ENCODE peak calls at places on chromosomes 6 and 20, in eight cellular contexts. One of them, this sample, is unnamed.

GRCh38 chr20:38123021-38123587 is 42.0 kb downstream of the TGM2 start:
- DNase-seq in sigmoid colon: peak; percentile 44
- DNase-seq in left ventricle myocardium inferior: no peak
- DNase-seq in AG10803: peak; percentile 65
- DNase-seq in colonic mucosa: peak; percentile 17
- DNase-seq in HCT116: no peak
- DNase-seq in heart right ventricle: no peak
- DNase-seq in neural progenitor cell: peak; percentile 11
- DNase-seq in this sample: no peak

GRCh38 chr20:2701671-2702081 is 9.1 kb downstream of the EBF4 start:
- DNase-seq in sigmoid colon: no peak
- DNase-seq in left ventricle myocardium inferior: no peak
- DNase-seq in AG10803: no peak
- DNase-seq in colonic mucosa: no peak
- DNase-seq in HCT116: no peak
- DNase-seq in heart right ventricle: no peak
- DNase-seq in neural progenitor cell: no peak
- DNase-seq in this sample: no peak

GRCh38 chr6:105305521-105305920 is 97.4 kb downstream of the PREP start:
- DNase-seq in sigmoid colon: no peak
- DNase-seq in left ventricle myocardium inferior: no peak
- DNase-seq in AG10803: no peak
- DNase-seq in colonic mucosa: no peak
- DNase-seq in HCT116: no peak
- DNase-seq in heart right ventricle: no peak
- DNase-seq in neural progenitor cell: no peak
- DNase-seq in this sample: no peak

GRCh38 chr6:56528412-56528841 is 114.3 kb downstream of the DST start:
- DNase-seq in sigmoid colon: no peak
- DNase-seq in left ventricle myocardium inferior: no peak
- DNase-seq in AG10803: peak; percentile 91
- DNase-seq in colonic mucosa: no peak
- DNase-seq in HCT116: no peak
- DNase-seq in heart right ventricle: no peak
- DNase-seq in neural progenitor cell: no peak
- DNase-seq in this sample: peak; percentile 97

GRCh38 chr20:24406761-24407550 is 62.5 kb upstream of the SYNDIG1 start:
- DNase-seq in sigmoid colon: no peak
- DNase-seq in left ventricle myocardium inferior: no peak
- DNase-seq in AG10803: no peak
- DNase-seq in colonic mucosa: no peak
- DNase-seq in HCT116: no peak
- DNase-seq in heart right ventricle: no peak
- DNase-seq in neural progenitor cell: no peak
- DNase-seq in this sample: no peak

GRCh38 chr20:40861427-40862008 is 167.1 kb upstream of the TOP1 start:
- DNase-seq in sigmoid colon: no peak
- DNase-seq in left ventricle myocardium inferior: no peak
- DNase-seq in AG10803: no peak
- DNase-seq in colonic mucosa: no peak
- DNase-seq in HCT116: no peak
- DNase-seq in heart right ventricle: no peak
- DNase-seq in neural progenitor cell: no peak
- DNase-seq in this sample: no peak

GRCh38 chr20:3586111-3586510 is 77.1 kb downstream of the GFRA4 start:
- DNase-seq in sigmoid colon: no peak
- DNase-seq in left ventricle myocardium inferior: no peak
- DNase-seq in AG10803: peak; percentile 24
- DNase-seq in colonic mucosa: no peak
- DNase-seq in HCT116: no peak
- DNase-seq in heart right ventricle: no peak
- DNase-seq in neural progenitor cell: no peak
- DNase-seq in this sample: no peak

GRCh38 chr20:10521068-10521834 is 86.1 kb downstream of the SLX4IP start:
- DNase-seq in sigmoid colon: peak; percentile 82
- DNase-seq in left ventricle myocardium inferior: no peak
- DNase-seq in AG10803: peak; percentile 72
- DNase-seq in colonic mucosa: no peak
- DNase-seq in HCT116: no peak
- DNase-seq in heart right ventricle: no peak
- DNase-seq in neural progenitor cell: peak; percentile 17
- DNase-seq in this sample: peak; percentile 84

GRCh38 chr20:53643031-53643832 is 49.6 kb upstream of the ZNF217 start:
- DNase-seq in sigmoid colon: no peak
- DNase-seq in left ventricle myocardium inferior: no peak
- DNase-seq in AG10803: peak; percentile 80
- DNase-seq in colonic mucosa: peak; percentile 67
- DNase-seq in HCT116: peak; percentile 57
- DNase-seq in heart right ventricle: no peak
- DNase-seq in neural progenitor cell: no peak
- DNase-seq in this sample: peak; percentile 36

GRCh38 chr6:34093854-34094430 is 51.9 kb downstream of the GRM4 start:
- DNase-seq in sigmoid colon: no peak
- DNase-seq in left ventricle myocardium inferior: no peak
- DNase-seq in AG10803: no peak
- DNase-seq in colonic mucosa: no peak
- DNase-seq in HCT116: no peak
- DNase-seq in heart right ventricle: no peak
- DNase-seq in neural progenitor cell: no peak
- DNase-seq in this sample: no peak

GRCh38 chr6:52834481-52834880 is 6.1 kb downstream of the GSTA5 start:
- DNase-seq in sigmoid colon: no peak
- DNase-seq in left ventricle myocardium inferior: no peak
- DNase-seq in AG10803: peak; percentile 70
- DNase-seq in colonic mucosa: no peak
- DNase-seq in HCT116: no peak
- DNase-seq in heart right ventricle: no peak
- DNase-seq in neural progenitor cell: no peak
- DNase-seq in this sample: no peak

GRCh38 chr6:12298995-12299394 is 8.8 kb downstream of the EDN1 start:
- DNase-seq in sigmoid colon: no peak
- DNase-seq in left ventricle myocardium inferior: no peak
- DNase-seq in AG10803: no peak
- DNase-seq in colonic mucosa: no peak
- DNase-seq in HCT116: no peak
- DNase-seq in heart right ventricle: no peak
- DNase-seq in neural progenitor cell: no peak
- DNase-seq in this sample: no peak

GRCh38 chr6:88725111-88725711 is 238.2 kb downstream of the RNGTT start:
- DNase-seq in sigmoid colon: no peak
- DNase-seq in left ventricle myocardium inferior: peak; percentile 22
- DNase-seq in AG10803: peak; percentile 75
- DNase-seq in colonic mucosa: no peak
- DNase-seq in HCT116: no peak
- DNase-seq in heart right ventricle: peak; percentile 26
- DNase-seq in neural progenitor cell: peak; percentile 77
- DNase-seq in this sample: peak; percentile 44

GRCh38 chr6:53691667-53692133 is 26.1 kb upstream of the KLHL31 start:
- DNase-seq in sigmoid colon: no peak
- DNase-seq in left ventricle myocardium inferior: no peak
- DNase-seq in AG10803: peak; percentile 1
- DNase-seq in colonic mucosa: no peak
- DNase-seq in HCT116: no peak
- DNase-seq in heart right ventricle: no peak
- DNase-seq in neural progenitor cell: no peak
- DNase-seq in this sample: no peak

GRCh38 chr6:37155394-37156312 is 14.3 kb upstream of the PIM1 start:
- DNase-seq in sigmoid colon: no peak
- DNase-seq in left ventricle myocardium inferior: no peak
- DNase-seq in AG10803: no peak
- DNase-seq in colonic mucosa: peak; percentile 53
- DNase-seq in HCT116: no peak
- DNase-seq in heart right ventricle: no peak
- DNase-seq in neural progenitor cell: no peak
- DNase-seq in this sample: no peak

GRCh38 chr6:134199848-134200606 is 117.9 kb downstream of the SGK1 start:
- DNase-seq in sigmoid colon: no peak
- DNase-seq in left ventricle myocardium inferior: no peak
- DNase-seq in AG10803: no peak
- DNase-seq in colonic mucosa: no peak
- DNase-seq in HCT116: no peak
- DNase-seq in heart right ventricle: no peak
- DNase-seq in neural progenitor cell: no peak
- DNase-seq in this sample: no peak
- H3K4me3 ChIP-seq in sigmoid colon: no peak overlapping the region
- H3K4me3 ChIP-seq in left ventricle myocardium inferior: no peak overlapping the region
- H3K4me3 ChIP-seq in AG10803: no peak overlapping the region
- H3K4me3 ChIP-seq in colonic mucosa: no peak overlapping the region
- H3K4me3 ChIP-seq in HCT116: no peak overlapping the region
- H3K4me3 ChIP-seq in heart right ventricle: no peak overlapping the region
- H3K4me3 ChIP-seq in neural progenitor cell: no peak overlapping the region
- H3K4me3 ChIP-seq in this sample: no peak overlapping the region

GRCh38 chr20:51565298-51565697 is 22.8 kb upstream of the NFATC2 start:
- DNase-seq in sigmoid colon: no peak
- DNase-seq in left ventricle myocardium inferior: no peak
- DNase-seq in AG10803: no peak
- DNase-seq in colonic mucosa: no peak
- DNase-seq in HCT116: no peak
- DNase-seq in heart right ventricle: no peak
- DNase-seq in neural progenitor cell: no peak
- DNase-seq in this sample: no peak

GRCh38 chr20:51563597-51564332 is 21.2 kb upstream of the NFATC2 start:
- DNase-seq in sigmoid colon: peak; percentile 86
- DNase-seq in left ventricle myocardium inferior: peak; percentile 67
- DNase-seq in AG10803: peak; percentile 81
- DNase-seq in colonic mucosa: peak; percentile 56
- DNase-seq in HCT116: peak; percentile 51
- DNase-seq in heart right ventricle: peak; percentile 68
- DNase-seq in neural progenitor cell: peak; percentile 67
- DNase-seq in this sample: peak; percentile 57

GRCh38 chr20:51562334-51563140 is 20.0 kb upstream of the NFATC2 start:
- DNase-seq in sigmoid colon: peak; percentile 94
- DNase-seq in left ventricle myocardium inferior: peak; percentile 81
- DNase-seq in AG10803: peak; percentile 95
- DNase-seq in colonic mucosa: peak; percentile 66
- DNase-seq in HCT116: peak; percentile 26
- DNase-seq in heart right ventricle: peak; percentile 79
- DNase-seq in neural progenitor cell: peak; percentile 83
- DNase-seq in this sample: peak; percentile 73

GRCh38 chr20:51562027-51562333 is 19.5 kb upstream of the NFATC2 start:
- DNase-seq in sigmoid colon: no peak
- DNase-seq in left ventricle myocardium inferior: no peak
- DNase-seq in AG10803: no peak
- DNase-seq in colonic mucosa: peak; percentile 22
- DNase-seq in HCT116: no peak
- DNase-seq in heart right ventricle: no peak
- DNase-seq in neural progenitor cell: no peak
- DNase-seq in this sample: no peak

DNA sequence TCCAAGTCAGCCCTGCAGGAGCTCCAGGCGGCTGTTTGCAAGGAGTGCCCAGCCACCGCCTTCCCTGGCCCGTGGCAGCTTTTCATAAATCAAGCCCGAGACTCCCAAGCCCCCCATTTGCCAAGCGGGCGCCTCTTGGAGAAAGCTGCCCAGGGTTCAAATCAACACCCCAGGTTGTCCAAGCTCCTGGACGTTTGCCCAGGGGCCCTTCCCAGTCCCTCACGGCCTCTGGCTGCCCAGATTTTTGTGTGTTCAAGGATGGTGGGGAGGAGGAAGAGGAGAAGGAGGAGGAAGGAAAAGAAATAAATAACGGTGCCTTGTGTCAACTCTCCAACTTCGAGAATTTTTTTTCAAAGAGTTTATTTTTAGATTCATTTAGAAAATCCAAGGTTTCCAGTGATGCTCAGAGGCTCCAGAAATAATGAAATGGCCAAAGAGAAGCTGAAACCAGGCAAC is 20.6 kb upstream of the NFATC2 start:
- DNase-seq in sigmoid colon: no peak
- DNase-seq in left ventricle myocardium inferior: no peak
- DNase-seq in AG10803: peak; percentile 41
- DNase-seq in colonic mucosa: no peak
- DNase-seq in HCT116: no peak
- DNase-seq in heart right ventricle: no peak
- DNase-seq in neural progenitor cell: no peak
- DNase-seq in this sample: no peak
- H3K4me3 ChIP-seq in sigmoid colon: peak overlapping the region; percentile 45
- H3K4me3 ChIP-seq in left ventricle myocardium inferior: peak overlapping the region; percentile 70
- H3K4me3 ChIP-seq in AG10803: peak overlapping the region; percentile 79
- H3K4me3 ChIP-seq in colonic mucosa: no peak overlapping the region
- H3K4me3 ChIP-seq in HCT116: peak overlapping the region; percentile 60
- H3K4me3 ChIP-seq in heart right ventricle: peak overlapping the region; percentile 57
- H3K4me3 ChIP-seq in neural progenitor cell: peak overlapping the region; percentile 52
- H3K4me3 ChIP-seq in this sample: peak overlapping the region; percentile 58

GRCh38 chr6:26103770-26104456 is 16.7 kb downstream of the HFE start:
- DNase-seq in sigmoid colon: peak; percentile 97
- DNase-seq in left ventricle myocardium inferior: peak; percentile 80
- DNase-seq in AG10803: peak; percentile 94
- DNase-seq in colonic mucosa: peak; percentile 91
- DNase-seq in HCT116: peak; percentile 95
- DNase-seq in heart right ventricle: peak; percentile 83
- DNase-seq in neural progenitor cell: peak; percentile 87
- DNase-seq in this sample: peak; percentile 88
- H3K4me3 ChIP-seq in sigmoid colon: peak overlapping the region; percentile 49
- H3K4me3 ChIP-seq in left ventricle myocardium inferior: peak overlapping the region; percentile 74
- H3K4me3 ChIP-seq in AG10803: peak overlapping the region; percentile 70
- H3K4me3 ChIP-seq in colonic mucosa: peak overlapping the region; percentile 31
- H3K4me3 ChIP-seq in HCT116: peak overlapping the region; percentile 59
- H3K4me3 ChIP-seq in heart right ventricle: peak overlapping the region; percentile 64
- H3K4me3 ChIP-seq in neural progenitor cell: peak overlapping the region; percentile 52
- H3K4me3 ChIP-seq in this sample: peak overlapping the region; percentile 60

DNA sequence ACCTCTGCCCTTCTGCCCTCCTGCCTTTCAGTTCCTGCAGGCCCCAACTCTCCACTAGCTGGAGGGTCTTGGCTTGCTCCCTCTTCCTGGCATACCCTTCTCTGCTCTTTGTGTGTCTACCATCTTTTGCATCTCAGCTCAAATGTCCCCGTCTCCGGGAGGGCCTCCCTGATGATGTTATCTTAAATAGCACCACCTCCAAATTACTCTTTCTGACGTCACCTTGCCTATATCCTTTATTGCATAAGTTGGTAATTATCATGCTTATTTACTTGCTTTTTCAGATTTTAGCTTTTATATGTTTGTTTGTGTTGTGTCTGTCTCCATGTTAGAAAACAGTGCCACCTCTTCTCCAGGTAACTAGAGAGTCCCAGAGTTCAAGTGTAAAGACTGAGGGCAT is 36.0 kb upstream of the FYN start:
- DNase-seq in sigmoid colon: no peak
- DNase-seq in left ventricle myocardium inferior: no peak
- DNase-seq in AG10803: no peak
- DNase-seq in colonic mucosa: no peak
- DNase-seq in HCT116: no peak
- DNase-seq in heart right ventricle: no peak
- DNase-seq in neural progenitor cell: no peak
- DNase-seq in this sample: no peak
- H3K4me3 ChIP-seq in sigmoid colon: no peak overlapping the region
- H3K4me3 ChIP-seq in left ventricle myocardium inferior: no peak overlapping the region
- H3K4me3 ChIP-seq in AG10803: no peak overlapping the region
- H3K4me3 ChIP-seq in colonic mucosa: no peak overlapping the region
- H3K4me3 ChIP-seq in HCT116: no peak overlapping the region
- H3K4me3 ChIP-seq in heart right ventricle: no peak overlapping the region
- H3K4me3 ChIP-seq in neural progenitor cell: peak overlapping the region; percentile 41
- H3K4me3 ChIP-seq in this sample: no peak overlapping the region

GRCh38 chr6:18121580-18122127 is 823 bp downstream of the NHLRC1 start:
- DNase-seq in sigmoid colon: peak; percentile 63
- DNase-seq in left ventricle myocardium inferior: no peak
- DNase-seq in AG10803: no peak
- DNase-seq in colonic mucosa: no peak
- DNase-seq in HCT116: no peak
- DNase-seq in heart right ventricle: no peak
- DNase-seq in neural progenitor cell: peak; percentile 47
- DNase-seq in this sample: no peak
- H3K4me3 ChIP-seq in sigmoid colon: peak overlapping the region; percentile 48
- H3K4me3 ChIP-seq in left ventricle myocardium inferior: peak overlapping the region; percentile 68
- H3K4me3 ChIP-seq in AG10803: peak overlapping the region; percentile 66
- H3K4me3 ChIP-seq in colonic mucosa: no peak overlapping the region
- H3K4me3 ChIP-seq in HCT116: no peak overlapping the region
- H3K4me3 ChIP-seq in heart right ventricle: peak overlapping the region; percentile 67
- H3K4me3 ChIP-seq in neural progenitor cell: no peak overlapping the region
- H3K4me3 ChIP-seq in this sample: peak overlapping the region; percentile 49

This sample was measured in skeletal muscle cell.